ENCODE peak calls at places on chromosome 18, in six cellular contexts. J is mesendoderm, L is H9, T is mesenchymal stem cell, R is IMR-90, X is H1. C is an unnamed sample.

GRCh38 chr18:67600181-67600631 is 83.7 kb upstream of the DSEL start:
- DNase-seq in J (peak), L (no peak), T (peak), R (peak), X (no peak), C (no peak)

GRCh38 chr18:34773378-34773777 is 63.3 kb downstream of the DTNA start:
- DNase-seq in J (no peak), L (no peak), T (peak), R (peak), X (no peak), C (no peak)

GRCh38 chr18:6111726-6112125 is 216.4 kb upstream of the TMEM200C start:
- DNase-seq in J (no peak), L (no peak), T (no peak), R (no peak), X (no peak), C (no peak)

GRCh38 chr18:567119-567518 is 13.1 kb upstream of the CETN1 start:
- DNase-seq in J (no peak), L (no peak), T (peak), R (no peak), X (no peak), C (no peak)

GRCh38 chr18:31291688-31292087 is 26.3 kb upstream of the DSG1 start:
- DNase-seq in J (no peak), L (no peak), T (no peak), R (no peak), X (no peak), C (no peak)

GRCh38 chr18:57446322-57446721 is 11.1 kb downstream of the ONECUT2 start:
- DNase-seq in J (peak), L (peak), T (no peak), R (peak), X (peak), C (no peak)

GRCh38 chr18:58231930-58232329 is 187.9 kb downstream of the NEDD4L start:
- DNase-seq in J (peak), L (no peak), T (no peak), R (no peak), X (no peak), C (no peak)

GRCh38 chr18:32470713-32471633 is at the start of gene GAREM1:
- DNase-seq in J (peak), L (peak), T (peak), R (peak), X (peak), C (peak)

GRCh38 chr18:50286391-50287027 is 983 bp downstream of the CXXC1 start:
- DNase-seq in J (peak), L (peak), T (peak), R (peak), X (peak), C (no peak)

GRCh38 chr18:74682141-74682997 is 84.7 kb downstream of the ZNF407 start:
- DNase-seq in J (no peak), L (no peak), T (no peak), R (no peak), X (no peak), C (no peak)

GRCh38 chr18:51711298-51711889 is 513.9 kb upstream of the MEX3C start:
- DNase-seq in J (no peak), L (no peak), T (no peak), R (no peak), X (no peak), C (no peak)

GRCh38 chr18:58316943-58317342 is 272.9 kb downstream of the NEDD4L start:
- DNase-seq in J (peak), L (no peak), T (peak), R (no peak), X (no peak), C (no peak)

GRCh38 chr18:61821748-61822147 is 71.1 kb downstream of the RNF152 start:
- DNase-seq in J (no peak), L (no peak), T (no peak), R (no peak), X (no peak), C (no peak)

GRCh38 chr18:50961974-50962373 is 5.9 kb upstream of the ELAC1 start:
- DNase-seq in J (peak), L (no peak), T (no peak), R (no peak), X (no peak), C (no peak)

GRCh38 chr18:26091047-26091630 is 726 bp upstream of the SS18 start:
- DNase-seq in J (no peak), L (no peak), T (peak), R (no peak), X (no peak), C (no peak)

GRCh38 chr18:38362286-38362792 is 796.7 kb upstream of the CELF4 start:
- DNase-seq in J (no peak), L (peak), T (no peak), R (no peak), X (no peak), C (no peak)

GRCh38 chr18:32683044-32683443 is 89.8 kb downstream of the KLHL14 start:
- DNase-seq in J (peak), L (no peak), T (no peak), R (no peak), X (no peak), C (no peak)

GRCh38 chr18:70503060-70503459 is 214.2 kb downstream of the SOCS6 start:
- DNase-seq in J (no peak), L (no peak), T (no peak), R (no peak), X (no peak), C (no peak)

GRCh38 chr18:7011142-7011541 is 106.5 kb downstream of the LAMA1 start:
- DNase-seq in J (no peak), L (no peak), T (no peak), R (no peak), X (no peak), C (no peak)

DNA sequence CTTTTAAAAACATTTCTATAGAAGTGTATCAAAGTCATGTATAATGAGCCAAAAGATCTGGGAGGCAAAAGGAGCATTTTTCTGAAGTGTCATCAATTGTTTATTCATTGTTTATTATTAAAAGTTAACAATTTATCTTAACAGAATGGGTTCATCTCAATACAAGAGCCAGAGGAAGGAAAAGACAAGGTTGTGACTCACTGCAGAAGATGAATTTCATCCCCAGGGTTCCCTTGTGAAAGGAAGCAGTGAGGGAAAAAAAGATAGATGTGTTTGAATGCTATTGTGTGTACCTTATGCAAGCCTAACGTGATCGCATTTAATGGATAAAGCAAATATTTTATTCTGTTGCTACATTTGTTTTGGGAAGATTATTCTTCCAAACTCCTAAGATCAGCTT is 286.3 kb downstream of the PIEZO2 start:
- DNase-seq in J (no peak), L (no peak), T (peak), R (peak), X (no peak), C (no peak)
- H2BK15ac ChIP-seq in J (no peak), L (no peak), T (no peak), R (no peak), X (no peak), C (no peak)

GRCh38 chr18:73119574-73119973 is 251.8 kb upstream of the NETO1 start:
- DNase-seq in J (no peak), L (no peak), T (no peak), R (no peak), X (no peak), C (no peak)
- H2BK15ac ChIP-seq in J (no peak), L (no peak), T (no peak), R (no peak), X (no peak), C (no peak)

GRCh38 chr18:49151482-49151881 is 200.7 kb upstream of the SMAD7 start:
- DNase-seq in J (no peak), L (no peak), T (no peak), R (no peak), X (no peak), C (no peak)
- H2BK15ac ChIP-seq in J (no peak), L (no peak), T (no peak), R (no peak), X (no peak), C (no peak)

GRCh38 chr18:47410139-47410538 is 158.7 kb upstream of the SKOR2 start:
- DNase-seq in J (no peak), L (no peak), T (no peak), R (no peak), X (no peak), C (no peak)
- H2BK15ac ChIP-seq in J (no peak), L (no peak), T (no peak), R (no peak), X (no peak), C (no peak)